ENCODE peak calls at places on chromosomes 7 and 10, in six cellular contexts. One of them, this sample, is unnamed.

GRCh38 chr10:7901261-7901660 is 83.0 kb downstream of the TAF3 start:
- DNase-seq in CD4-positive, alpha-beta memory T cell: no peak
- DNase-seq in AG09309: no peak
- DNase-seq in cardiac muscle cell: no peak
- DNase-seq in ovary: no peak
- DNase-seq in AG04449: no peak
- DNase-seq in this sample: no peak

GRCh38 chr7:69837387-69838068 is 239.3 kb downstream of the AUTS2 start:
- DNase-seq in CD4-positive, alpha-beta memory T cell: no peak
- DNase-seq in AG09309: no peak
- DNase-seq in cardiac muscle cell: no peak
- DNase-seq in ovary: no peak
- DNase-seq in AG04449: no peak
- DNase-seq in this sample: peak; percentile 45

GRCh38 chr10:110912374-110912773 is 6.6 kb downstream of the BBIP1 start:
- DNase-seq in CD4-positive, alpha-beta memory T cell: no peak
- DNase-seq in AG09309: no peak
- DNase-seq in cardiac muscle cell: no peak
- DNase-seq in ovary: no peak
- DNase-seq in AG04449: peak; percentile 70
- DNase-seq in this sample: no peak

GRCh38 chr7:141011443-141011842 is 3.3 kb downstream of the MRPS33 start:
- DNase-seq in CD4-positive, alpha-beta memory T cell: no peak
- DNase-seq in AG09309: no peak
- DNase-seq in cardiac muscle cell: no peak
- DNase-seq in ovary: no peak
- DNase-seq in AG04449: no peak
- DNase-seq in this sample: no peak

GRCh38 chr7:78224923-78225322 is 426.4 kb downstream of the PHTF2 start:
- DNase-seq in CD4-positive, alpha-beta memory T cell: no peak
- DNase-seq in AG09309: no peak
- DNase-seq in cardiac muscle cell: no peak
- DNase-seq in ovary: no peak
- DNase-seq in AG04449: no peak
- DNase-seq in this sample: no peak

GRCh38 chr10:23172429-23172828 is 19.7 kb upstream of the PTF1A start:
- DNase-seq in CD4-positive, alpha-beta memory T cell: no peak
- DNase-seq in AG09309: no peak
- DNase-seq in cardiac muscle cell: no peak
- DNase-seq in ovary: no peak
- DNase-seq in AG04449: no peak
- DNase-seq in this sample: no peak

GRCh38 chr10:74282853-74283205 is 131.8 kb downstream of the ADK start:
- DNase-seq in CD4-positive, alpha-beta memory T cell: no peak
- DNase-seq in AG09309: no peak
- DNase-seq in cardiac muscle cell: no peak
- DNase-seq in ovary: no peak
- DNase-seq in AG04449: no peak
- DNase-seq in this sample: peak; percentile 6

GRCh38 chr10:7756360-7756992 is 31.3 kb downstream of the KIN start:
- DNase-seq in CD4-positive, alpha-beta memory T cell: peak; percentile 5
- DNase-seq in AG09309: no peak
- DNase-seq in cardiac muscle cell: no peak
- DNase-seq in ovary: no peak
- DNase-seq in AG04449: no peak
- DNase-seq in this sample: no peak

GRCh38 chr10:101116754-101117153 is 14.3 kb upstream of the TLX1 start:
- DNase-seq in CD4-positive, alpha-beta memory T cell: no peak
- DNase-seq in AG09309: no peak
- DNase-seq in cardiac muscle cell: no peak
- DNase-seq in ovary: no peak
- DNase-seq in AG04449: no peak
- DNase-seq in this sample: no peak

GRCh38 chr10:93821051-93821772 is 63.5 kb downstream of the LGI1 start:
- DNase-seq in CD4-positive, alpha-beta memory T cell: no peak
- DNase-seq in AG09309: peak; percentile 21
- DNase-seq in cardiac muscle cell: peak; percentile 45
- DNase-seq in ovary: no peak
- DNase-seq in AG04449: no peak
- DNase-seq in this sample: peak; percentile 10

GRCh38 chr7:142535123-142535779 is 214.0 kb upstream of the PRSS1 start:
- DNase-seq in CD4-positive, alpha-beta memory T cell: peak; percentile 72
- DNase-seq in AG09309: no peak
- DNase-seq in cardiac muscle cell: peak; percentile 84
- DNase-seq in ovary: no peak
- DNase-seq in AG04449: no peak
- DNase-seq in this sample: peak; percentile 68

GRCh38 chr7:98641646-98642489 is 24.8 kb downstream of the NPTX2 start:
- DNase-seq in CD4-positive, alpha-beta memory T cell: no peak
- DNase-seq in AG09309: no peak
- DNase-seq in cardiac muscle cell: no peak
- DNase-seq in ovary: no peak
- DNase-seq in AG04449: no peak
- DNase-seq in this sample: no peak

GRCh38 chr10:67861750-67862460 is 22.6 kb upstream of the SIRT1 start:
- DNase-seq in CD4-positive, alpha-beta memory T cell: no peak
- DNase-seq in AG09309: no peak
- DNase-seq in cardiac muscle cell: no peak
- DNase-seq in ovary: no peak
- DNase-seq in AG04449: no peak
- DNase-seq in this sample: no peak

GRCh38 chr7:2009541-2010001 is 223.2 kb downstream of the MAD1L1 start:
- DNase-seq in CD4-positive, alpha-beta memory T cell: no peak
- DNase-seq in AG09309: no peak
- DNase-seq in cardiac muscle cell: no peak
- DNase-seq in ovary: peak; percentile 38
- DNase-seq in AG04449: no peak
- DNase-seq in this sample: no peak

GRCh38 chr7:98571986-98572385 is 45.1 kb upstream of the NPTX2 start:
- DNase-seq in CD4-positive, alpha-beta memory T cell: no peak
- DNase-seq in AG09309: no peak
- DNase-seq in cardiac muscle cell: no peak
- DNase-seq in ovary: no peak
- DNase-seq in AG04449: no peak
- DNase-seq in this sample: no peak

GRCh38 chr10:3096149-3096548 is 28.8 kb downstream of the PFKP start:
- DNase-seq in CD4-positive, alpha-beta memory T cell: no peak
- DNase-seq in AG09309: no peak
- DNase-seq in cardiac muscle cell: no peak
- DNase-seq in ovary: no peak
- DNase-seq in AG04449: no peak
- DNase-seq in this sample: no peak

GRCh38 chr10:100022403-100022802 is 12.7 kb upstream of the DNMBP start:
- DNase-seq in CD4-positive, alpha-beta memory T cell: no peak
- DNase-seq in AG09309: no peak
- DNase-seq in cardiac muscle cell: no peak
- DNase-seq in ovary: no peak
- DNase-seq in AG04449: no peak
- DNase-seq in this sample: no peak

GRCh38 chr7:711967-712600 is 14.4 kb upstream of the DNAAF5 start:
- DNase-seq in CD4-positive, alpha-beta memory T cell: no peak
- DNase-seq in AG09309: no peak
- DNase-seq in cardiac muscle cell: peak; percentile 36
- DNase-seq in ovary: no peak
- DNase-seq in AG04449: no peak
- DNase-seq in this sample: no peak

GRCh38 chr7:711093-711966 is 15.2 kb upstream of the DNAAF5 start:
- DNase-seq in CD4-positive, alpha-beta memory T cell: no peak
- DNase-seq in AG09309: no peak
- DNase-seq in cardiac muscle cell: no peak
- DNase-seq in ovary: peak; percentile 67
- DNase-seq in AG04449: no peak
- DNase-seq in this sample: no peak

GRCh38 chr7:714251-714671 is 12.2 kb upstream of the DNAAF5 start:
- DNase-seq in CD4-positive, alpha-beta memory T cell: no peak
- DNase-seq in AG09309: no peak
- DNase-seq in cardiac muscle cell: no peak
- DNase-seq in ovary: peak; percentile 34
- DNase-seq in AG04449: no peak
- DNase-seq in this sample: no peak

GRCh38 chr7:713488-714230 is 12.8 kb upstream of the DNAAF5 start:
- DNase-seq in CD4-positive, alpha-beta memory T cell: no peak
- DNase-seq in AG09309: no peak
- DNase-seq in cardiac muscle cell: no peak
- DNase-seq in ovary: peak; percentile 42
- DNase-seq in AG04449: no peak
- DNase-seq in this sample: no peak

DNA sequence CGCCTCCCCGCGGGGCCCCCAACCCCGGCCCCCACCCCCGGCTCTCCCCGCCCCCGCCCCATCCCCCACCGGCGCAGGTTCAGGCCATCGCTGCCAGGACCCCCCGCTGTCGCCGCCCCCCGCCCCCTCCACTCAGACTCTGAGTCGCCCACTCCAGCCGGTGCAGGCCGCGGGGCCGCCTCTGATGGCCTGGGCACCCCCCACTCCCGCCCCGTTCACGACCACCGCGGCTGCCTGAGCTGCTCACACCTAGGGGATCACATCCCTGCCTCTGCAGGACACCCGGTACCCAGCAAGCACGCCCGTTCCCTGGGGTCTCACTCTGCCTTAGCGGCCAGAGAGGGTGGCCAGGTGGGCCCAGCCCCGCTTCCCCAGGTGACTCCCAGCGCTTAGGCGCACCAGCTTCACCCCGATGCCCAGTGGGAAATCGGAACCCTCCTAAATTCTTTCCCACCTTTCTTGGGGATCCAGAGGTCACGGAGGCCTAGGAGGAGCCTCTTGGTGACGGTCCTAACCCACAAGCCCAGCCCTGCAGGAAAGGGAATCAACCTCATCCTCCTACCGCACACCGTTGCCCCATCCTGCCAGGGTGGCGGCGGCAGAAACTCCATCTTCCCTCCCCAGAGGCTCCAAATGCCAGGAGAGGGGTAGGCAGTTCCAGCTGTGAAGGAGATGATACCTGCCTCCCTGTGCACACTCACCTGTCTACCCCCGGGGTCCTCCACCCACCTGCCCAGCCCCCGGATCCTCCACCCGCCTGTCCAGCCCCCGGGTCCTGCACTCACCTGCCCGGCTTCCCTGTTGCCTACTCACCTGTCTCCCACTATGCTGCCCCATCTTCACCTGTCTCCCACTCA is 13.7 kb upstream of the DNAAF5 start:
- DNase-seq in CD4-positive, alpha-beta memory T cell: no peak
- DNase-seq in AG09309: no peak
- DNase-seq in cardiac muscle cell: no peak
- DNase-seq in ovary: peak; percentile 60
- DNase-seq in AG04449: no peak
- DNase-seq in this sample: no peak
- H3K4me3 ChIP-seq in CD4-positive, alpha-beta memory T cell: no peak overlapping the region
- H3K4me3 ChIP-seq in AG09309: no peak overlapping the region
- H3K4me3 ChIP-seq in cardiac muscle cell: peak overlapping the region; percentile 84
- H3K4me3 ChIP-seq in ovary: peak overlapping the region; percentile 52
- H3K4me3 ChIP-seq in AG04449: peak overlapping the region; percentile 27
- H3K4me3 ChIP-seq in this sample: peak overlapping the region; percentile 27

GRCh38 chr7:55111007-55111406 is 92.2 kb downstream of the EGFR start:
- DNase-seq in CD4-positive, alpha-beta memory T cell: no peak
- DNase-seq in AG09309: no peak
- DNase-seq in cardiac muscle cell: no peak
- DNase-seq in ovary: no peak
- DNase-seq in AG04449: peak; percentile 58
- DNase-seq in this sample: no peak
- H3K4me3 ChIP-seq in CD4-positive, alpha-beta memory T cell: no peak overlapping the region
- H3K4me3 ChIP-seq in AG09309: no peak overlapping the region
- H3K4me3 ChIP-seq in cardiac muscle cell: no peak overlapping the region
- H3K4me3 ChIP-seq in ovary: no peak overlapping the region
- H3K4me3 ChIP-seq in AG04449: no peak overlapping the region
- H3K4me3 ChIP-seq in this sample: peak overlapping the region; percentile 24

DNA sequence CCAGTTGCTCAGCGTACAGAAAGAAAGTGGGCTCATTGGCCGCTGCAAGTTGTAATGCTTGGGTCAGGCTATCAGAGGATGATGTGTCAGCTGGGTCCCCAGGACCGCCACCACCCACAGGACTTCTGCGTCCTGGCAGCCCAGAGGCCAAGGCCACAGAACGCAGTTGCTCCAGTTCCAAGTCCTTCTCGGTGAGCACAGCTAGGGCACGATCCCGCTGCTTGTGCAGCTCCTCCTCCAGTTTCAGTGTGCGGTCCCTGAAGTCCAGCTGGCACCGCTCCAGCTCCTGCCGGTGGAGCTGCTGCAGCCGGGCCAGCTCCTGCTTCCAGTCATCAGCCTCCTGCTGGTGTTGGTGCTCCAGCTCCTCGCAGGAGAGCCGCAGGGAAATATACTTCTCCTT is 3.0 kb downstream of the GCC1 start:
- DNase-seq in CD4-positive, alpha-beta memory T cell: no peak
- DNase-seq in AG09309: no peak
- DNase-seq in cardiac muscle cell: no peak
- DNase-seq in ovary: peak; percentile 90
- DNase-seq in AG04449: no peak
- DNase-seq in this sample: no peak
- H3K4me3 ChIP-seq in CD4-positive, alpha-beta memory T cell: no peak overlapping the region
- H3K4me3 ChIP-seq in AG09309: no peak overlapping the region
- H3K4me3 ChIP-seq in cardiac muscle cell: no peak overlapping the region
- H3K4me3 ChIP-seq in ovary: no peak overlapping the region
- H3K4me3 ChIP-seq in AG04449: no peak overlapping the region
- H3K4me3 ChIP-seq in this sample: no peak overlapping the region

GRCh38 chr10:132787253-132788179 is 1.6 kb upstream of the NKX6-2 start:
- DNase-seq in CD4-positive, alpha-beta memory T cell: no peak
- DNase-seq in AG09309: no peak
- DNase-seq in cardiac muscle cell: peak; percentile 70
- DNase-seq in ovary: no peak
- DNase-seq in AG04449: no peak
- DNase-seq in this sample: no peak
- H3K4me3 ChIP-seq in CD4-positive, alpha-beta memory T cell: no peak overlapping the region
- H3K4me3 ChIP-seq in AG09309: no peak overlapping the region
- H3K4me3 ChIP-seq in cardiac muscle cell: peak overlapping the region; percentile 23
- H3K4me3 ChIP-seq in ovary: no peak overlapping the region
- H3K4me3 ChIP-seq in AG04449: no peak overlapping the region
- H3K4me3 ChIP-seq in this sample: no peak overlapping the region

GRCh38 chr10:131979336-131979735 is 2.4 kb downstream of the BNIP3 start:
- DNase-seq in CD4-positive, alpha-beta memory T cell: no peak
- DNase-seq in AG09309: no peak
- DNase-seq in cardiac muscle cell: no peak
- DNase-seq in ovary: no peak
- DNase-seq in AG04449: no peak
- DNase-seq in this sample: no peak
- H3K4me3 ChIP-seq in CD4-positive, alpha-beta memory T cell: no peak overlapping the region
- H3K4me3 ChIP-seq in AG09309: peak overlapping the region; percentile 48
- H3K4me3 ChIP-seq in cardiac muscle cell: peak overlapping the region; percentile 97
- H3K4me3 ChIP-seq in ovary: peak overlapping the region; percentile 74
- H3K4me3 ChIP-seq in AG04449: peak overlapping the region; percentile 97
- H3K4me3 ChIP-seq in this sample: peak overlapping the region; percentile 97

This sample was measured in skeletal muscle cell.